ENCODE peak calls at places on chromosomes 1 and 21, in ten cellular contexts. C, G, W, M, O, K, X, U, B and F are unnamed samples.

GRCh38 chr1:63000508-63000907 is 216.6 kb downstream of the ATG4C start:
- DNase-seq in G (no peak), C (no peak), K (no peak), B (no peak), M (no peak), O (no peak), W (no peak), X (no peak), U (no peak), F (no peak)

GRCh38 chr1:191432817-191433216 is 725.4 kb upstream of the RGS18 start:
- DNase-seq in X (no peak), O (no peak), U (no peak), W (no peak), M (no peak), K (no peak), C (no peak), B (no peak), G (no peak), F (no peak)

GRCh38 chr1:167117225-167117624 is 23.4 kb downstream of the STYXL2 start:
- DNase-seq in B (no peak), K (no peak), X (no peak), C (no peak), G (no peak), M (no peak), W (no peak), O (no peak), U (no peak), F (no peak)

GRCh38 chr1:115440733-115441132 is 102.7 kb upstream of the NGF start:
- DNase-seq in K (no peak), X (no peak), U (no peak), M (no peak), C (no peak), B (no peak), G (no peak), O (no peak), W (no peak), F (no peak)

GRCh38 chr1:91617242-91617837 is 116.7 kb downstream of the CDC7 start:
- DNase-seq in X (peak), O (no peak), B (no peak), C (no peak), K (no peak), W (no peak), M (peak), U (no peak), G (peak), F (no peak)

GRCh38 chr1:174990382-174990999 is 9.3 kb upstream of the CACYBP start:
- DNase-seq in C (no peak), W (no peak), M (no peak), K (peak), O (no peak), G (peak), X (peak), U (no peak), B (no peak), F (peak)

GRCh38 chr1:112636597-112637256 is 17.1 kb downstream of the CAPZA1 start:
- DNase-seq in U (no peak), X (peak), B (no peak), G (no peak), M (no peak), W (no peak), O (no peak), K (peak), C (no peak), F (peak)

GRCh38 chr1:55337801-55338447 is 122.8 kb upstream of the USP24 start:
- DNase-seq in B (no peak), K (peak), W (no peak), X (peak), O (peak), C (no peak), M (peak), G (no peak), U (peak), F (peak)

GRCh38 chr1:172837816-172838680 is 179.1 kb downstream of the FASLG start:
- DNase-seq in K (no peak), M (no peak), B (no peak), W (no peak), G (no peak), X (peak), C (no peak), O (no peak), U (peak), F (no peak)

GRCh38 chr21:45393833-45394638 is 10.9 kb upstream of the COL18A1 start:
- DNase-seq in O (no peak), C (no peak), W (no peak), M (no peak), B (no peak), X (no peak), K (no peak), U (no peak), G (no peak), F (no peak)